ENCODE peak calls at places on chromosome 11, in six cellular contexts. Q, N, X, W, G and A are unnamed samples.

GRCh38 chr11:92531051-92531747 is 306.6 kb downstream of the FAT3 start:
- DNase-seq in G (no peak), N (no peak), W (no peak), X (no peak), Q (no peak), A (no peak)

GRCh38 chr11:21582791-21583190 is 610.1 kb upstream of the ANO5 start:
- DNase-seq in N (no peak), X (no peak), G (no peak), W (no peak), Q (no peak), A (no peak)

GRCh38 chr11:59778122-59778521 is 22.9 kb downstream of the STX3 start:
- DNase-seq in X (no peak), W (no peak), G (no peak), Q (no peak), N (no peak), A (no peak)

GRCh38 chr11:75286826-75287465 is 46.4 kb downstream of the TPBGL start:
- DNase-seq in W (no peak), Q (no peak), X (peak), G (peak), N (no peak), A (no peak)

GRCh38 chr11:76798656-76799055 is 15.5 kb downstream of the TSKU start:
- DNase-seq in X (no peak), Q (no peak), W (no peak), G (no peak), N (peak), A (no peak)

GRCh38 chr11:118660646-118661424 is 18.6 kb downstream of the TREH start:
- DNase-seq in G (no peak), X (no peak), N (no peak), W (no peak), Q (no peak), A (no peak)

GRCh38 chr11:68012843-68013610 is 2.9 kb downstream of the ALDH3B1 start:
- DNase-seq in G (peak), N (no peak), Q (peak), W (no peak), X (peak), A (no peak)

GRCh38 chr11:110715541-110715940 is 3.3 kb upstream of the ARHGAP20 start:
- DNase-seq in G (no peak), N (no peak), W (no peak), Q (peak), X (peak), A (no peak)

GRCh38 chr11:96424693-96425092 is 34.9 kb downstream of the JRKL start:
- DNase-seq in Q (peak), X (peak), N (no peak), W (no peak), G (peak), A (no peak)

GRCh38 chr11:133659542-133660201 is 127.4 kb upstream of the OPCML start:
- DNase-seq in W (no peak), N (no peak), X (no peak), Q (no peak), G (no peak), A (no peak)

GRCh38 chr11:125952973-125953372 is 7.1 kb downstream of the VSIG10L2 start:
- DNase-seq in X (peak), Q (no peak), N (peak), G (no peak), W (no peak), A (no peak)

GRCh38 chr11:8030526-8031247 is 43.5 kb downstream of the EIF3F start:
- DNase-seq in W (no peak), Q (no peak), G (no peak), X (no peak), N (no peak), A (no peak)

GRCh38 chr11:37552284-37552683 is 954.2 kb upstream of the RAG2 start:
- DNase-seq in W (no peak), Q (no peak), X (no peak), N (no peak), G (no peak), A (no peak)

GRCh38 chr11:88178211-88178610 is 3.0 kb upstream of the RAB38 start:
- DNase-seq in X (peak), N (no peak), Q (peak), G (peak), W (no peak), A (no peak)

GRCh38 chr11:102061276-102061675 is 14.0 kb downstream of the CFAP300 start:
- DNase-seq in Q (peak), W (no peak), N (no peak), G (peak), X (no peak), A (no peak)

GRCh38 chr11:44623321-44623715 is 57.9 kb downstream of the CD82 start:
- DNase-seq in X (no peak), W (no peak), Q (no peak), G (no peak), N (peak), A (peak)

GRCh38 chr11:120212259-120212888 is 1.5 kb downstream of the OAF start:
- DNase-seq in G (no peak), N (no peak), Q (no peak), X (no peak), W (no peak), A (no peak)

GRCh38 chr11:46278387-46279173 is 1.1 kb downstream of the CREB3L1 start:
- DNase-seq in G (peak), Q (peak), X (peak), N (no peak), W (peak), A (no peak)

GRCh38 chr11:123086315-123086714 is 24.4 kb upstream of the HSPA8 start:
- DNase-seq in G (no peak), W (no peak), N (no peak), Q (no peak), X (no peak), A (no peak)

GRCh38 chr11:95140397-95141030 is 50.9 kb downstream of the ENDOD1 start:
- DNase-seq in W (no peak), G (peak), N (no peak), Q (peak), X (peak), A (no peak)

GRCh38 chr11:85699957-85700741 is 14.2 kb upstream of the CCDC89 start:
- DNase-seq in W (no peak), N (no peak), G (no peak), X (no peak), Q (no peak), A (no peak)

GRCh38 chr11:31366795-31367194 is 2.7 kb downstream of the DCDC1 start:
- DNase-seq in G (no peak), X (no peak), N (no peak), Q (no peak), W (no peak), A (no peak)

GRCh38 chr11:2531277-2531986 is 86.6 kb downstream of the KCNQ1 start:
- DNase-seq in G (peak), X (peak), N (peak), Q (peak), W (peak), A (peak)

GRCh38 chr11:96324912-96325311 is 18.1 kb downstream of the MAML2 start:
- DNase-seq in Q (peak), N (no peak), X (peak), W (no peak), G (peak), A (no peak)

GRCh38 chr11:127191689-127192088 is 191.1 kb upstream of the KIRREL3 start:
- DNase-seq in G (no peak), W (no peak), X (no peak), Q (no peak), N (no peak), A (no peak)

GRCh38 chr11:115476463-115477286 is 27.5 kb downstream of the CADM1 start:
- DNase-seq in W (no peak), N (no peak), Q (no peak), G (no peak), X (no peak), A (no peak)

GRCh38 chr11:84923489-84923888 is 703.7 kb downstream of the DLG2 start:
- DNase-seq in Q (no peak), G (no peak), X (no peak), W (no peak), N (no peak), A (no peak)

GRCh38 chr11:82750643-82751139 is 17.0 kb upstream of the FAM181B start:
- DNase-seq in W (peak), N (no peak), G (no peak), X (no peak), Q (no peak), A (no peak)

GRCh38 chr11:43735115-43735514 is 54.6 kb downstream of the HSD17B12 start:
- DNase-seq in N (no peak), G (no peak), Q (no peak), W (no peak), X (no peak), A (no peak)

GRCh38 chr11:9901931-9902330 is 238.1 kb downstream of the SWAP70 start:
- DNase-seq in X (peak), Q (peak), G (no peak), W (no peak), N (no peak), A (no peak)

GRCh38 chr11:40274017-40274416 is 1185.4 kb downstream of the LRRC4C start:
- DNase-seq in Q (peak), N (no peak), W (no peak), G (peak), X (no peak), A (no peak)

GRCh38 chr11:10514713-10515112 is 26.3 kb downstream of the RNF141 start:
- DNase-seq in Q (peak), G (peak), X (peak), N (no peak), W (no peak), A (no peak)

GRCh38 chr11:71496421-71496820 is 30.6 kb upstream of the KRTAP5-7 start:
- DNase-seq in W (no peak), G (no peak), N (no peak), Q (no peak), X (no peak), A (peak)

GRCh38 chr11:72141066-72141465 is 5.5 kb downstream of the FOLR3 start:
- DNase-seq in W (no peak), N (no peak), Q (peak), X (peak), G (peak), A (no peak)

GRCh38 chr11:128518493-128519207 is 68.7 kb downstream of the ETS1 start:
- DNase-seq in G (no peak), Q (peak), W (no peak), N (no peak), X (peak), A (no peak)

GRCh38 chr11:61102667-61103491 is 590 bp downstream of the CD5 start:
- DNase-seq in G (no peak), Q (no peak), X (no peak), N (peak), W (no peak), A (peak)

GRCh38 chr11:73152861-73153483 is 10.9 kb upstream of the FCHSD2 start:
- DNase-seq in N (peak), X (no peak), G (no peak), W (no peak), Q (no peak), A (peak)

GRCh38 chr11:58394195-58394594 is 12.5 kb downstream of the OR5B3 start:
- DNase-seq in N (no peak), Q (peak), G (peak), X (peak), W (no peak), A (no peak)

GRCh38 chr11:47565340-47566165 is at the start of gene PTPMT1:
- DNase-seq in G (peak), Q (peak), X (peak), W (peak), N (peak), A (no peak)

DNA sequence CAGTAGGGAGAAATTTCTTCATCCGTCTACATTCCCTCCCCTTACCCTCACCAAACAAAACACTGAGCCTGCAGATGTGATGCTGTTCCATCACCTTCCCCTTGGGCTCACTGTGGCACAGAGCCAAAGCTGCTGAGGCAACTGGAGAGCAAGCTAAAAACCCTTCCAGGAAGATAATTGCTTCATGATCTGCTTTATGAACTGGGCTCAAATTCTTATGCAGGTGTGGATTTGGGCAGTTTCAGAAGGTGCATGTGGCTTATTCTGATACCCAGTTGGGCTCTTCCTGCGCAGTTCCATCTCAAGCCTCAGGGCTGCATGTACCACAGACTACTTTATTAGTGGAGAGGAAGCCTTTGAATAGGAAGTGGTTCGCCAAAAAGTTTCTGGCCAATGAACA is 58.3 kb downstream of the AAMDC start:
- DNase-seq in W (no peak), X (peak), G (no peak), N (no peak), Q (peak), A (no peak)
- TF ChIP-seq CTCF in W (no peak), X (no peak), G (peak), N (no peak), Q (peak), A (no peak)

GRCh38 chr11:56886465-56886864 is 102.2 kb upstream of the OR5AK2 start:
- DNase-seq in N (no peak), W (no peak), X (peak), G (no peak), Q (no peak), A (no peak)
- TF ChIP-seq CTCF in N (no peak), W (no peak), X (no peak), G (no peak), Q (no peak), A (no peak)

DNA sequence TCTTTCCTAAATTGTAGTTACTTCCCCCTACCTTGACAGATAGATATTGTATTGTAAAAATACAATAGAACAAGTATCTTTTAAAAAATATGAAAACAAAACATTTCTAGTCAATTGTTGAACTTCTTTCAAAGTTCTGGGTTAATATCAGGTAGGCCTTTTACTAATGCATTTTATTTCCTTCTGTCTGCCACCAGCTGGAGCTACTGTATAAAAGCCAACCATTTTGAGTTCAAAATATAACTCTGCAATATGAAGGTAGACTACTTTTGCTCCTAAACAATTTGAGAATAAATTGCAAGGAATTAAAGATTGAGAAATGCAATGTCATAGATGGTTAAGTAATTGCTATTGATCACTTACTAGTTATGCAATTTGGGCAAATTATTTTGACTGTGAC is 22.1 kb upstream of the LIN7C start:
- DNase-seq in G (no peak), Q (no peak), W (no peak), N (no peak), X (no peak), A (no peak)
- TF ChIP-seq CTCF in G (peak), Q (no peak), W (no peak), N (no peak), X (no peak), A (peak)

GRCh38 chr11:14300661-14301304 is 58.2 kb downstream of the RRAS2 start:
- DNase-seq in Q (peak), X (peak), G (peak), W (peak), N (no peak), A (no peak)
- TF ChIP-seq CTCF in Q (peak), X (peak), G (peak), W (peak), N (peak), A (peak)

GRCh38 chr11:131042041-131042390 is 125.7 kb upstream of the SNX19 start:
- DNase-seq in N (no peak), W (no peak), Q (no peak), G (no peak), X (peak), A (no peak)

GRCh38 chr11:131041331-131042040 is 125.2 kb upstream of the SNX19 start:
- DNase-seq in G (no peak), W (no peak), X (peak), Q (no peak), N (no peak), A (no peak)

GRCh38 chr11:131037873-131038272 is 121.6 kb upstream of the SNX19 start:
- DNase-seq in N (no peak), Q (peak), G (no peak), W (no peak), X (peak), A (no peak)

GRCh38 chr11:131036544-131036943 is 120.3 kb upstream of the SNX19 start:
- DNase-seq in N (no peak), G (no peak), W (no peak), Q (no peak), X (no peak), A (no peak)

DNA sequence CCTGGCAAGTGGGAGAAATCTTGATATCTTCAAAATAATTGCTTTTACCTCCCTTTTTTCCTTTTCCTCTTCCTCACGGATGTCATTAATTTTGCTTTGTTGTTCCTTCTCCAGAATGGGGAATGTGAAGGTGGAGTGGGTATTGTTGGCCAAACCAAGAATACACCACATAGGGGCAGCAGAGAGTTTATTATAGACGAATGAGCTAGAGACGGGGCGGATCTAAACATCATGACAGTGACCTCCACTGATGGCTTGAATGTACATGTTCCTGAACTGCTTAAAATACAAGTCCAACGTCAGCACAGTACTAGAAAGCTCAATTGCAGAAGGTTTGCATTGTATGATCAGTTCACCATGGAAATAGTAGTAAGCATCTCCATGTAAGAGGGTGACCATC is 122.3 kb upstream of the SNX19 start:
- DNase-seq in G (peak), W (peak), X (peak), N (no peak), Q (peak), A (no peak)
- TF ChIP-seq CTCF in G (peak), W (peak), X (peak), N (no peak), Q (peak), A (peak)